ENCODE peak calls at places on chromosomes 13 and 19, in four cellular contexts. E is DND-41, V is sigmoid colon, M is cardiac muscle cell. O is an unnamed sample. For H3K4me1, the result is how much of the 10 kb centered on the place peaks cover.

GRCh38 chr13:37715606-37716015 is 117.0 kb upstream of the POSTN start:
- DNase-seq in M (peak), V (no peak), E (no peak), O (no peak)

GRCh38 chr13:42875448-42876269 is 94.3 kb downstream of the FAM216B start:
- DNase-seq in V (no peak), E (no peak), M (peak), O (no peak)

GRCh38 chr19:17281391-17282304 is at the start of gene ANKLE1:
- DNase-seq in M (peak), V (no peak), E (no peak), O (no peak)

GRCh38 chr13:72295173-72295572 is 428.2 kb upstream of the DACH1 start:
- DNase-seq in V (no peak), M (peak), E (no peak), O (no peak)

GRCh38 chr13:71525004-71525403 is 342.0 kb downstream of the DACH1 start:
- DNase-seq in E (no peak), V (no peak), M (no peak), O (no peak)

GRCh38 chr19:52786078-52786463 is 520 bp downstream of the ZNF600 start:
- DNase-seq in M (no peak), V (no peak), E (no peak), O (no peak)

GRCh38 chr19:56098731-56099577 is 22.1 kb downstream of the ZNF787 start:
- DNase-seq in E (no peak), V (no peak), M (no peak), O (no peak)

GRCh38 chr19:50759886-50760285 is 10.4 kb upstream of the GPR32 start:
- DNase-seq in M (peak), E (no peak), V (no peak), O (no peak)

GRCh38 chr13:112968380-112968909 is 569 bp upstream of the MCF2L start:
- DNase-seq in E (peak), V (peak), M (no peak), O (peak)

GRCh38 chr19:40465025-40465780 is at the start of gene BLVRB:
- DNase-seq in E (no peak), V (no peak), M (peak), O (peak)

GRCh38 chr19:1262687-1263123 is 6.4 kb upstream of the CIRBP start:
- DNase-seq in E (no peak), M (no peak), V (no peak), O (no peak)

GRCh38 chr19:39398297-39398864 is 7.2 kb downstream of the MED29 start:
- DNase-seq in E (no peak), V (peak), M (peak), O (peak)

GRCh38 chr13:102877285-102877684 is 31.5 kb downstream of the ERCC5 start:
- DNase-seq in M (peak), E (no peak), V (no peak), O (no peak)

GRCh38 chr13:80360298-80360827 is 19.4 kb upstream of the SPRY2 start:
- DNase-seq in E (no peak), M (no peak), V (no peak), O (no peak)

GRCh38 chr13:90562388-90562787 is 785.1 kb upstream of the MIR17HG start:
- DNase-seq in E (no peak), M (no peak), V (no peak), O (no peak)

GRCh38 chr13:46359731-46360130 is 27.3 kb downstream of the RUBCNL start:
- DNase-seq in V (no peak), M (no peak), E (no peak), O (no peak)

GRCh38 chr19:50258918-50259372 is 55.5 kb downstream of the MYH14 start:
- DNase-seq in M (peak), E (no peak), V (no peak), O (no peak)

GRCh38 chr13:21573920-21574712 is 29.9 kb downstream of the MICU2 start:
- DNase-seq in M (no peak), E (no peak), V (no peak), O (no peak)

GRCh38 chr13:79402074-79402635 is 3.9 kb downstream of the RBM26 start:
- DNase-seq in E (no peak), V (no peak), M (no peak), O (no peak)

GRCh38 chr13:112761701-112762689 is 72.2 kb downstream of the ATP11A start:
- DNase-seq in E (no peak), V (no peak), M (peak), O (no peak)

GRCh38 chr13:70380809-70381208 is 272.6 kb upstream of the KLHL1 start:
- DNase-seq in E (no peak), M (no peak), V (no peak), O (no peak)

GRCh38 chr13:101751488-101751887 is 299.0 kb downstream of the ITGBL1 start:
- DNase-seq in E (no peak), M (peak), V (no peak), O (no peak)

GRCh38 chr13:71871180-71871754 is 4.3 kb upstream of the DACH1 start:
- DNase-seq in V (no peak), M (no peak), E (no peak), O (no peak)

GRCh38 chr19:4914736-4915501 is 5.6 kb downstream of the UHRF1 start:
- DNase-seq in E (peak), M (peak), V (no peak), O (peak)

GRCh38 chr13:41500501-41500900 is 43.2 kb downstream of the RGCC start:
- DNase-seq in M (no peak), V (no peak), E (peak), O (peak)

GRCh38 chr19:11420894-11421606 is 1.9 kb upstream of the RGL3 start:
- DNase-seq in M (no peak), V (no peak), E (no peak), O (no peak)

GRCh38 chr19:41531438-41532311 is 44.3 kb upstream of the CEACAM21 start:
- DNase-seq in V (peak), M (peak), E (peak), O (peak)

GRCh38 chr13:51258612-51259358 is 36.6 kb downstream of the FAM124A start:
- DNase-seq in E (no peak), M (no peak), V (no peak), O (no peak)

GRCh38 chr19:14371321-14371821 is 9.9 kb upstream of the ADGRE5 start:
- DNase-seq in V (no peak), E (no peak), M (no peak), O (no peak)

GRCh38 chr19:48190288-48191284 is 20.1 kb downstream of the ZSWIM9 start:
- DNase-seq in E (no peak), V (peak), M (peak), O (peak)

GRCh38 chr19:2770055-2771013 is 12.7 kb downstream of the SGTA start:
- DNase-seq in M (peak), V (peak), E (no peak), O (no peak)

GRCh38 chr19:38596057-38596981 is 21.4 kb downstream of the MAP4K1 start:
- DNase-seq in E (peak), M (peak), V (no peak), O (no peak)

GRCh38 chr13:41401371-41401770 is 56.0 kb upstream of the RGCC start:
- DNase-seq in E (no peak), M (no peak), V (no peak), O (no peak)

GRCh38 chr13:94427313-94427712 is 52.2 kb downstream of the DCT start:
- DNase-seq in E (no peak), V (no peak), M (no peak), O (no peak)

GRCh38 chr19:48738557-48739399 is 1.6 kb downstream of the RASIP1 start:
- DNase-seq in M (peak), V (peak), E (peak), O (peak)

GRCh38 chr13:73943965-73944233 is 190.3 kb downstream of the KLF12 start:
- DNase-seq in E (no peak), V (no peak), M (no peak), O (no peak)
- H3K4me1 ChIP-seq in E (under half), V (under half), M (under half), O (half or more)

DNA sequence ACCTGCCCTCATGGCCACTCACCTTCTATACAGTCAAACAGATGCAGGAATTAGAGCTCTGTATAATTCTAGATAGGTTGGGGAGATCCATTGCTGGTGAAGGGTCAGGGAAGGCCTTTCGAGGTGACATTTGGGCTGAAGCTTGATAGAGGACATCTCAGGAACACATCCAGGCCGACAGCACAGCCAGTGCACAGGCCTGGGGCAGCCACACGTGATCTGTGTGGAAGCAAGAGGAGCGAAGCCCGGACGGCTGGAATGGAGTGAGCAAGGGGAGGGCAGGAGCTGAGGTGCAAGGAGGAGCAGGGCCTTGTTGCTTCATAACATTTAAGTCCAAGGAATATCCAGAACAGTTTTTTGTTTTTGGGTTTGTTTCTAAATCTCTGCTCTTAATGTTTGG is 4.5 kb upstream of the OVOL3 start:
- DNase-seq in E (no peak), V (no peak), M (no peak), O (no peak)
- H3K4me1 ChIP-seq in E (under half), V (under half), M (under half), O (under half)

GRCh38 chr19:7920520-7921301 is 573 bp downstream of the SNAPC2 start:
- DNase-seq in V (peak), E (peak), M (peak), O (peak)
- H3K4me1 ChIP-seq in V (half or more), E (under half), M (under half), O (half or more)

GRCh38 chr19:12788682-12789097 is 2.6 kb upstream of the JUNB start:
- DNase-seq in M (peak), V (peak), E (no peak), O (no peak)
- H3K4me1 ChIP-seq in M (under half), V (half or more), E (under half), O (half or more)

GRCh38 chr19:7715671-7716070 is 13.7 kb upstream of the FCER2 start:
- DNase-seq in V (no peak), M (no peak), E (no peak), O (no peak)

GRCh38 chr19:7720351-7720750 is 11.6 kb downstream of the CLEC4G start:
- DNase-seq in V (no peak), E (no peak), M (no peak), O (no peak)

GRCh38 chr19:7722231-7722651 is 9.7 kb downstream of the CLEC4G start:
- DNase-seq in M (no peak), E (no peak), V (no peak), O (no peak)

GRCh38 chr19:7718668-7719067 is 13.2 kb downstream of the CLEC4G start:
- DNase-seq in M (no peak), V (no peak), E (no peak), O (no peak)

GRCh38 chr19:7716762-7717161 is 14.8 kb upstream of the FCER2 start:
- DNase-seq in E (no peak), M (no peak), V (no peak), O (no peak)
- H3K4me1 ChIP-seq in E (under half), M (under half), V (under half), O (under half)

GRCh38 chr13:111639196-111639705 is 318.8 kb downstream of the TEX29 start:
- DNase-seq in V (no peak), E (no peak), M (no peak), O (no peak)

GRCh38 chr13:111642156-111642767 is 321.8 kb downstream of the TEX29 start:
- DNase-seq in E (no peak), M (no peak), V (no peak), O (no peak)

GRCh38 chr13:111638233-111638632 is 317.8 kb downstream of the TEX29 start:
- DNase-seq in V (no peak), E (no peak), M (no peak), O (no peak)

GRCh38 chr13:111639994-111640393 is 319.6 kb downstream of the TEX29 start:
- DNase-seq in V (no peak), M (no peak), E (no peak), O (no peak)

GRCh38 chr13:111640476-111640875 is 320.0 kb downstream of the TEX29 start:
- DNase-seq in M (no peak), V (no peak), E (no peak), O (no peak)
- H3K4me1 ChIP-seq in M (under half), V (under half), E (under half), O (under half)

DNA sequence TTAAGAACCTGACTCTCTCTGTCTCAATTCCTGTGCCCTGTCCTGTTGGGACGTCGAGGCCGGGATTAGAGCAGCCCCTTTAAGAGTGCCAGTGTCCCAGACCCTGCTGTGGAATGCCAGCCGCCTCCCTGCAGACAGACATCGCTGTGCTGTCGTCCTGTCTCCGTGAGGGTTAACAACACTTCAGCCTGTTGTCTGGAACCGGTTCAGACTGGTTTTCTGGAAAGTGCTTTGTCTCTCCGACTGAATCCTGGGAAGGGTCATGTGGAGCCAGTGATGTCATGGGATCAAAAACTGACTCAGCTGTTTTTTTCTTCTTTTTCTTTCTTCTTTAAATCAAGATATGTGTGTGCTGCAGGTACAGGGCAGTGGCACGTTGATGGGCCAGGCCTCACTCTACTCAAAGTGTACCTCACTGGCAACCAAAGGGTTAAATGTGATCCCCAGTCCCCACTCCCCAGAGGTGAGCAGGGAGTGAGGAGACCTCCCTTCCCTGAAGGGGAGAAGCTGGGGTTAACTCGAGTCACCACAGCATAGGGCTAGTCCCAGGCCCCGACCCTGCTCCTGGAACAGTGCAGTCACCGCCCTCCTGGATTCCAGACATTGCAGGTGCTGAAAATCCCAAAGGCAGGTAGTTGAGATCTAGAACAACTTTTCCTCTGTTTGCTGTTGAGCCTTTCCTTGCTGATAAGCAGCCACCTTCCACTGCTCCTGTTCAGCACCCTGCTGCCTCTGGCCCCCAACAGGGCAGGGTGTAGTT is 50.8 kb downstream of the TSSK6 start:
- DNase-seq in M (peak), E (no peak), V (no peak), O (no peak)
- H3K4me1 ChIP-seq in M (under half), E (under half), V (half or more), O (half or more)

GRCh38 chr13:52348081-52348480 is 57.9 kb downstream of the THSD1 start:
- DNase-seq in V (no peak), M (peak), E (no peak), O (no peak)
- H3K4me1 ChIP-seq in V (under half), M (under half), E (under half), O (under half)

GRCh38 chr19:45515081-45515624 is 7.9 kb downstream of the VASP start:
- DNase-seq in E (no peak), M (no peak), V (no peak), O (no peak)

GRCh38 chr19:45517238-45517637 is 10.0 kb downstream of the VASP start:
- DNase-seq in M (no peak), V (no peak), E (no peak), O (no peak)

GRCh38 chr19:45515807-45516401 is 8.6 kb downstream of the VASP start:
- DNase-seq in E (no peak), V (no peak), M (no peak), O (no peak)

GRCh38 chr19:45518469-45518826 is 11.2 kb downstream of the VASP start:
- DNase-seq in E (no peak), V (no peak), M (no peak), O (no peak)

DNA sequence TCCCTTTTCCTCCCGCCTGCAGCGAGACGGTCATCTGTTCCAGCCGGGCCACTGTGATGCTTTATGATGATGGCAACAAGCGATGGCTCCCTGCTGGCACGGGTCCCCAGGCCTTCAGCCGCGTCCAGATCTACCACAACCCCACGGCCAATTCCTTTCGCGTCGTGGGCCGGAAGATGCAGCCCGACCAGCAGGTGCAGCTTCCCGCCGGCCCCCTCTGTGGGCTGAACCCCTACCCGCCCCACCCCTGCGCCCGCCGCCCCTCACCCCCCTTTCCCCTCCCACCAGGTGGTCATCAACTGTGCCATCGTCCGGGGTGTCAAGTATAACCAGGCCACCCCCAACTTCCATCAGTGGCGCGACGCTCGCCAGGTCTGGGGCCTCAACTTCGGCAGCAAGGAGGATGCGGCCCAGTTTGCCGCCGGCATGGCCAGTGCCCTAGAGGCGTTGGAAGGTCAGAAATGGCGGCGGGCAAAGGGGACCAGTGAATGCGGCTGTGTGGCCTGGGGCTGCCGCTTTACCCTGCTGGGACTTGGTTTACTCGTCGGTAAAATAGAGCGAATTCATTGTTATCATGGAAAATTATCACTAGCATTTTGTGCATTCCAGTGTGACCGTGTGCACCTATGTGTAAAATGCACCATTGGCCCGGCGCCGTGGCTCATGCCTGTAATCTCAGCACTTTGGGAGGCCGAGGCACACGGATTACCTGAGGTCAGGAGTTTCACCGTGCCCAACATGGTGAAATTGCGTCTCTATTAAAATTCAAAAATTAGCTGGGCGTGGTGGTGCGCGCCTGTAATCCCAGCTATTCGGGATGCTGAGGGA is 10.6 kb downstream of the VASP start:
- DNase-seq in V (no peak), E (no peak), M (no peak), O (no peak)
- H3K4me1 ChIP-seq in V (under half), E (under half), M (under half), O (under half)

GRCh38 chr13:29587645-29588044 is 7.8 kb downstream of the SLC7A1 start:
- DNase-seq in E (no peak), M (no peak), V (no peak), O (no peak)
- H3K4me1 ChIP-seq in E (under half), M (under half), V (under half), O (under half)